ENCODE peak calls at places on chromosomes 6 and 20, in five cellular contexts. One of them, this sample, is unnamed.

GRCh38 chr6:25359191-25359861 is 80.2 kb downstream of the CARMIL1 start:
- DNase-seq in astrocyte of the spinal cord: peak
- DNase-seq in fibroblast of mammary gland: peak
- DNase-seq in coronary artery: no peak
- DNase-seq in testis: no peak
- DNase-seq in this sample: peak

GRCh38 chr6:84766118-84766683 is 1.8 kb upstream of the TBX18 start:
- DNase-seq in coronary artery: no peak
- DNase-seq in testis: no peak
- DNase-seq in astrocyte of the spinal cord: peak
- DNase-seq in fibroblast of mammary gland: no peak
- DNase-seq in this sample: no peak

GRCh38 chr6:71157350-71157749 is 131.3 kb upstream of the OGFRL1 start:
- DNase-seq in coronary artery: no peak
- DNase-seq in fibroblast of mammary gland: no peak
- DNase-seq in astrocyte of the spinal cord: no peak
- DNase-seq in testis: no peak
- DNase-seq in this sample: no peak

GRCh38 chr6:102742033-102742432 is 1348.5 kb downstream of the GRIK2 start:
- DNase-seq in coronary artery: no peak
- DNase-seq in testis: no peak
- DNase-seq in fibroblast of mammary gland: no peak
- DNase-seq in astrocyte of the spinal cord: no peak
- DNase-seq in this sample: peak

GRCh38 chr6:28943557-28944411 is 20.0 kb upstream of the TRIM27 start:
- DNase-seq in fibroblast of mammary gland: peak
- DNase-seq in testis: peak
- DNase-seq in coronary artery: peak
- DNase-seq in astrocyte of the spinal cord: peak
- DNase-seq in this sample: peak

GRCh38 chr6:161418458-161418945 is 144.6 kb upstream of the AGPAT4 start:
- DNase-seq in fibroblast of mammary gland: peak
- DNase-seq in astrocyte of the spinal cord: peak
- DNase-seq in testis: peak
- DNase-seq in coronary artery: no peak
- DNase-seq in this sample: peak

GRCh38 chr6:36924131-36924530 is 30.4 kb upstream of the PI16 start:
- DNase-seq in astrocyte of the spinal cord: peak
- DNase-seq in fibroblast of mammary gland: peak
- DNase-seq in coronary artery: no peak
- DNase-seq in testis: no peak
- DNase-seq in this sample: peak

GRCh38 chr6:12324741-12325140 is 34.6 kb downstream of the EDN1 start:
- DNase-seq in coronary artery: no peak
- DNase-seq in astrocyte of the spinal cord: no peak
- DNase-seq in testis: no peak
- DNase-seq in fibroblast of mammary gland: no peak
- DNase-seq in this sample: peak

GRCh38 chr20:33576432-33576883 is 85.7 kb upstream of the C20orf144 start:
- DNase-seq in astrocyte of the spinal cord: no peak
- DNase-seq in coronary artery: no peak
- DNase-seq in fibroblast of mammary gland: no peak
- DNase-seq in testis: no peak
- DNase-seq in this sample: peak

GRCh38 chr20:57619053-57619831 is 984 bp downstream of the ZBP1 start:
- DNase-seq in testis: no peak
- DNase-seq in astrocyte of the spinal cord: no peak
- DNase-seq in coronary artery: no peak
- DNase-seq in fibroblast of mammary gland: no peak
- DNase-seq in this sample: no peak

GRCh38 chr6:69790629-69791028 is 6.2 kb downstream of the LMBRD1 start:
- DNase-seq in fibroblast of mammary gland: no peak
- DNase-seq in testis: no peak
- DNase-seq in astrocyte of the spinal cord: no peak
- DNase-seq in coronary artery: no peak
- DNase-seq in this sample: no peak

GRCh38 chr20:54028276-54029011 is 42.0 kb downstream of the BCAS1 start:
- DNase-seq in astrocyte of the spinal cord: no peak
- DNase-seq in fibroblast of mammary gland: no peak
- DNase-seq in testis: no peak
- DNase-seq in coronary artery: no peak
- DNase-seq in this sample: no peak

GRCh38 chr20:19889011-19889953 is 127.9 kb upstream of the NAA20 start:
- DNase-seq in fibroblast of mammary gland: peak
- DNase-seq in astrocyte of the spinal cord: peak
- DNase-seq in coronary artery: no peak
- DNase-seq in testis: peak
- DNase-seq in this sample: peak

GRCh38 chr6:146027586-146028249 is 1.1 kb upstream of the GRM1 start:
- DNase-seq in testis: no peak
- DNase-seq in coronary artery: no peak
- DNase-seq in fibroblast of mammary gland: peak
- DNase-seq in astrocyte of the spinal cord: no peak
- DNase-seq in this sample: no peak

GRCh38 chr6:56752009-56752408 is 109.3 kb upstream of the DST start:
- DNase-seq in testis: no peak
- DNase-seq in coronary artery: no peak
- DNase-seq in fibroblast of mammary gland: peak
- DNase-seq in astrocyte of the spinal cord: peak
- DNase-seq in this sample: peak

GRCh38 chr6:158972241-158973233 is 27.5 kb downstream of the RSPH3 start:
- DNase-seq in astrocyte of the spinal cord: peak
- DNase-seq in testis: no peak
- DNase-seq in coronary artery: no peak
- DNase-seq in fibroblast of mammary gland: peak
- DNase-seq in this sample: peak

GRCh38 chr6:21587182-21587924 is 6.2 kb upstream of the SOX4 start:
- DNase-seq in coronary artery: peak
- DNase-seq in testis: peak
- DNase-seq in astrocyte of the spinal cord: peak
- DNase-seq in fibroblast of mammary gland: peak
- DNase-seq in this sample: peak

GRCh38 chr6:7201732-7202541 is 94.2 kb downstream of the RREB1 start:
- DNase-seq in testis: peak
- DNase-seq in fibroblast of mammary gland: no peak
- DNase-seq in astrocyte of the spinal cord: no peak
- DNase-seq in coronary artery: no peak
- DNase-seq in this sample: peak
- H3K4me3 ChIP-seq in testis: no peak
- H3K4me3 ChIP-seq in fibroblast of mammary gland: no peak
- H3K4me3 ChIP-seq in astrocyte of the spinal cord: no peak
- H3K4me3 ChIP-seq in coronary artery: no peak
- H3K4me3 ChIP-seq in this sample: peak

GRCh38 chr6:27251672-27252251 is 4.3 kb downstream of the PRSS16 start:
- DNase-seq in coronary artery: no peak
- DNase-seq in fibroblast of mammary gland: peak
- DNase-seq in testis: peak
- DNase-seq in astrocyte of the spinal cord: peak
- DNase-seq in this sample: peak
- TF ChIP-seq CTCF in coronary artery: no peak
- TF ChIP-seq CTCF in fibroblast of mammary gland: peak
- TF ChIP-seq CTCF in testis: peak
- TF ChIP-seq CTCF in astrocyte of the spinal cord: peak
- TF ChIP-seq CTCF in this sample: peak

GRCh38 chr20:51696304-51697118 is 71.7 kb downstream of the ATP9A start:
- DNase-seq in testis: no peak
- DNase-seq in astrocyte of the spinal cord: peak
- DNase-seq in coronary artery: no peak
- DNase-seq in fibroblast of mammary gland: peak
- DNase-seq in this sample: no peak

GRCh38 chr20:51697119-51697826 is 70.9 kb downstream of the ATP9A start:
- DNase-seq in coronary artery: no peak
- DNase-seq in astrocyte of the spinal cord: no peak
- DNase-seq in fibroblast of mammary gland: peak
- DNase-seq in testis: no peak
- DNase-seq in this sample: no peak

GRCh38 chr20:51692806-51693400 is 75.3 kb downstream of the ATP9A start:
- DNase-seq in testis: no peak
- DNase-seq in coronary artery: no peak
- DNase-seq in fibroblast of mammary gland: no peak
- DNase-seq in astrocyte of the spinal cord: no peak
- DNase-seq in this sample: no peak

GRCh38 chr20:51698252-51698651 is 69.9 kb downstream of the ATP9A start:
- DNase-seq in fibroblast of mammary gland: no peak
- DNase-seq in testis: peak
- DNase-seq in astrocyte of the spinal cord: no peak
- DNase-seq in coronary artery: no peak
- DNase-seq in this sample: no peak

GRCh38 chr20:51695574-51696303 is 72.5 kb downstream of the ATP9A start:
- DNase-seq in coronary artery: no peak
- DNase-seq in astrocyte of the spinal cord: peak
- DNase-seq in fibroblast of mammary gland: peak
- DNase-seq in testis: no peak
- DNase-seq in this sample: peak
- H3K4me3 ChIP-seq in coronary artery: no peak
- H3K4me3 ChIP-seq in astrocyte of the spinal cord: no peak
- H3K4me3 ChIP-seq in fibroblast of mammary gland: peak
- H3K4me3 ChIP-seq in testis: no peak
- H3K4me3 ChIP-seq in this sample: no peak

GRCh38 chr6:90739802-90740201 is 152.9 kb upstream of the MAP3K7 start:
- DNase-seq in coronary artery: no peak
- DNase-seq in testis: no peak
- DNase-seq in fibroblast of mammary gland: no peak
- DNase-seq in astrocyte of the spinal cord: no peak
- DNase-seq in this sample: peak
- TF ChIP-seq CTCF in coronary artery: no peak
- TF ChIP-seq CTCF in testis: no peak
- TF ChIP-seq CTCF in fibroblast of mammary gland: no peak
- TF ChIP-seq CTCF in astrocyte of the spinal cord: no peak
- TF ChIP-seq CTCF in this sample: no peak

GRCh38 chr20:21099653-21100589 is 6.2 kb downstream of the LINC00237 start:
- DNase-seq in coronary artery: no peak
- DNase-seq in fibroblast of mammary gland: no peak
- DNase-seq in testis: peak
- DNase-seq in astrocyte of the spinal cord: no peak
- DNase-seq in this sample: peak
- H3K4me3 ChIP-seq in coronary artery: peak
- H3K4me3 ChIP-seq in fibroblast of mammary gland: no peak
- H3K4me3 ChIP-seq in testis: peak
- H3K4me3 ChIP-seq in astrocyte of the spinal cord: peak
- H3K4me3 ChIP-seq in this sample: peak

DNA sequence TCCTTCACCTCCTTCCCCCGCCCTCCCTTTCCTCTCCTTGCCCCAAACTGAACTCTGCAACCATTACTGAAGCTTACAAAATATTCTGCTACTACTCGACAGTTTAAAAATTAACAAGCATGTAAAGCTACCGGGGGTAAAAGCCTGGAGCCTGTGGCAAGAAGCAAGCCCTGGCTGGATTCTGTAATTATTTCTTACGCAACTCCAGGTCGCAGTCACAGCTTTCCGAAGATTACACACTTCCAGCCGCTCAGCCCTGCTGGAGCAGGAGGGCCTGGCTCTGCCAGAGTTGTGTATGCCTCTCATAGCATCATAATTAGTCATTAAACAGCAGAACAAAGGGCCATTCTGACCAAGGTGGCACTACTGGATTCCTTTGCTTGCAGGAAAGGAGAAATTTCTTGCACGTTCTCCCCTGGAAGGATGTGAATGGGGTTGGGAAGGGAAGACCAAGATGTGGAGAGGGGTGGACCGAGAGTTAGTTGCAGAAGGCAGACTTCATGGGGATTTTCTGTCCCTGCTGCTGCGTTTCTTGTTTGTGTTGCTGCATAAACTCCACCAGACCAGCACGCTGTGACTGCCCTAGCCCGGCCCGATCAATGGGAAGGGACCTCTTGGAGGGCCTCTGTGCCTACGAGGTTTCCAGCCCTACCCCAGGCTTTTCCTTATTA is 23.6 kb downstream of the FOXQ1 start:
- DNase-seq in coronary artery: no peak
- DNase-seq in astrocyte of the spinal cord: peak
- DNase-seq in fibroblast of mammary gland: peak
- DNase-seq in testis: no peak
- DNase-seq in this sample: peak
- TF ChIP-seq CTCF in coronary artery: no peak
- TF ChIP-seq CTCF in astrocyte of the spinal cord: no peak
- TF ChIP-seq CTCF in fibroblast of mammary gland: no peak
- TF ChIP-seq CTCF in testis: no peak
- TF ChIP-seq CTCF in this sample: peak